ENCODE peak calls at places on chromosome 5, in eight cellular contexts. I, C, P, S, B, E, U and N are unnamed samples.
A peak's percentile ranks its signal among the peaks of the same experiment; 100 is the strongest.

GRCh38 chr5:142235050-142235797 is 89.6 kb downstream of the SPRY4 start:
- DNase-seq in E (no peak), S (peak; percentile 12), B (peak; percentile 52), P (peak; percentile 93), C (peak; percentile 80), U (peak; percentile 93), I (no peak), N (no peak)

GRCh38 chr5:74161171-74161570 is 479.4 kb downstream of the ENC1 start:
- DNase-seq in U (no peak), E (peak; percentile 4), B (peak; percentile 61), C (no peak), I (no peak), P (no peak), S (no peak), N (no peak)

GRCh38 chr5:24804221-24804681 is 159.5 kb upstream of the CDH10 start:
- DNase-seq in E (no peak), U (no peak), C (no peak), I (no peak), S (peak; percentile 68), B (peak; percentile 93), P (no peak), N (peak; percentile 11)

GRCh38 chr5:172793577-172794488 is 22.8 kb upstream of the DUSP1 start:
- DNase-seq in I (no peak), P (no peak), U (no peak), C (peak; percentile 36), B (peak; percentile 64), S (peak; percentile 71), E (peak; percentile 79), N (peak; percentile 54)

GRCh38 chr5:168334161-168335094 is 43.0 kb downstream of the WWC1 start:
- DNase-seq in C (peak; percentile 95), S (no peak), B (peak; percentile 84), U (peak; percentile 98), I (no peak), E (peak; percentile 89), P (peak; percentile 88), N (peak; percentile 24)

GRCh38 chr5:105868038-105868775 is 1802.5 kb downstream of the EFNA5 start:
- DNase-seq in B (no peak), E (no peak), U (no peak), S (no peak), P (no peak), C (peak; percentile 44), I (no peak), N (peak; percentile 46)

GRCh38 chr5:114055318-114055788 is 306.5 kb upstream of the KCNN2 start:
- DNase-seq in S (no peak), I (no peak), B (peak; percentile 56), C (peak; percentile 87), U (peak; percentile 87), P (peak; percentile 90), E (peak; percentile 64), N (peak; percentile 90)

GRCh38 chr5:94700592-94700991 is 82.1 kb downstream of the SLF1 start:
- DNase-seq in B (no peak), E (no peak), U (no peak), C (no peak), S (no peak), I (no peak), P (no peak), N (no peak)

GRCh38 chr5:102596113-102596512 is 97.3 kb upstream of the SLCO6A1 start:
- DNase-seq in P (no peak), S (no peak), U (no peak), E (no peak), B (peak; percentile 9), C (no peak), I (no peak), N (no peak)

GRCh38 chr5:106127985-106128384 is 1542.8 kb downstream of the EFNA5 start:
- DNase-seq in P (no peak), U (no peak), S (no peak), E (no peak), C (no peak), I (no peak), B (no peak), N (no peak)

GRCh38 chr5:79111387-79111959 is at the start of gene BHMT:
- DNase-seq in S (no peak), U (no peak), C (peak; percentile 75), P (peak; percentile 55), E (no peak), I (no peak), B (no peak), N (no peak)

GRCh38 chr5:120405291-120405864 is 58.7 kb upstream of the PRR16 start:
- DNase-seq in I (no peak), U (no peak), E (peak; percentile 86), C (no peak), P (no peak), S (peak; percentile 31), B (peak; percentile 85), N (peak; percentile 80)

GRCh38 chr5:102547161-102547560 is 48.4 kb upstream of the SLCO6A1 start:
- DNase-seq in P (no peak), U (no peak), I (no peak), E (no peak), C (no peak), S (no peak), B (no peak), N (peak; percentile 38)

GRCh38 chr5:157571357-157571827 is 4.2 kb downstream of the ADAM19 start:
- DNase-seq in P (no peak), C (peak; percentile 85), B (peak; percentile 94), I (no peak), U (peak; percentile 99), S (no peak), E (peak; percentile 77), N (peak; percentile 59)

GRCh38 chr5:60896991-60897390 is 47.9 kb downstream of the ERCC8 start:
- DNase-seq in S (no peak), P (no peak), C (no peak), U (no peak), I (no peak), B (no peak), E (no peak), N (no peak)

GRCh38 chr5:179553875-179554274 is 3.5 kb downstream of the RUFY1 start:
- DNase-seq in S (peak; percentile 63), E (peak; percentile 84), C (peak; percentile 67), P (no peak), B (peak; percentile 77), U (peak; percentile 76), I (no peak), N (peak; percentile 71)

GRCh38 chr5:159331099-159331973 is 1.0 kb upstream of the IL12B start:
- DNase-seq in U (peak; percentile 64), B (peak; percentile 43), E (peak; percentile 19), I (no peak), S (peak; percentile 58), C (peak; percentile 92), P (peak; percentile 69), N (peak; percentile 72)

GRCh38 chr5:126192226-126192625 is 231.0 kb upstream of the GRAMD2B start:
- DNase-seq in U (no peak), E (no peak), C (no peak), P (no peak), I (no peak), S (no peak), B (peak; percentile 77), N (no peak)

GRCh38 chr5:168770036-168770498 is 190.9 kb upstream of the PANK3 start:
- DNase-seq in C (no peak), P (peak; percentile 10), E (no peak), B (no peak), U (peak; percentile 51), I (no peak), S (no peak), N (no peak)

GRCh38 chr5:36607114-36607561 is 732 bp downstream of the SLC1A3 start:
- DNase-seq in P (peak; percentile 72), C (peak; percentile 77), S (peak; percentile 59), U (peak; percentile 81), B (peak; percentile 58), I (no peak), E (peak; percentile 30), N (peak; percentile 62)

GRCh38 chr5:14665110-14665822 is 748 bp downstream of the OTULIN start:
- DNase-seq in I (no peak), E (no peak), B (peak; percentile 23), C (peak; percentile 77), U (peak; percentile 62), P (peak; percentile 50), S (peak; percentile 59), N (peak; percentile 64)

GRCh38 chr5:97073420-97073819 is 69.0 kb downstream of the LIX1 start:
- DNase-seq in B (no peak), P (no peak), U (no peak), S (no peak), C (no peak), I (no peak), E (no peak), N (no peak)
- H3K9ac ChIP-seq in B (no peak overlapping the region), P (no peak overlapping the region), U (no peak overlapping the region), S (no peak overlapping the region), C (no peak overlapping the region), I (no peak overlapping the region), E (no peak overlapping the region), N (no peak overlapping the region)

GRCh38 chr5:8340739-8341344 is 471.9 kb downstream of the MTRR start:
- DNase-seq in C (no peak), P (peak; percentile 13), S (peak; percentile 75), U (peak; percentile 14), B (peak; percentile 7), I (no peak), E (peak; percentile 23), N (peak; percentile 62)

GRCh38 chr5:8340261-8340660 is 471.3 kb downstream of the MTRR start:
- DNase-seq in E (no peak), B (no peak), S (peak; percentile 37), P (no peak), I (no peak), C (no peak), U (peak; percentile 20), N (no peak)

DNA sequence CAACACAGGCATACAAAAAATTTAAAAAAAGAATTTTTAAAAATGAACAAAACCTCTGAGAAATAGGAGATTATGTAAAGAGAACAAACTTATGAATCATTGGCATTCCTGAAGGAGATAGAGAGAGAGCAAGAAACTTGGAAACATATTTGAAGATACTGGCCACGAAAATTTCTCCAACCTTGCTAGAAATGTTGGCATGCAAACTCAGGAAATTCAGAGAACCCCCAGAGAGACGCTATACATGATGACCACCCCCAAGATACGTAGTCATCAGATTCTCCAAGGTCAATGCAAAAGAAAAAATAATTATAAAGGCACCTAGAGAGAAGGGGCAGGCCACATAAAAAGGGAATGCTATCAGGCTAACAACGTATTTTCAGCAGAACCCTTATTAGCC is 472.5 kb downstream of the MTRR start:
- DNase-seq in B (peak; percentile 17), C (no peak), E (no peak), I (no peak), S (no peak), U (no peak), P (no peak), N (peak; percentile 3)
- H3K9ac ChIP-seq in B (no peak overlapping the region), C (no peak overlapping the region), E (no peak overlapping the region), I (no peak overlapping the region), S (no peak overlapping the region), U (no peak overlapping the region), P (no peak overlapping the region), N (no peak overlapping the region)

GRCh38 chr5:58188287-58188651 is 271.6 kb downstream of the PLK2 start:
- DNase-seq in S (peak; percentile 84), B (peak; percentile 90), U (peak; percentile 94), C (no peak), I (peak; percentile 59), P (peak; percentile 27), E (peak; percentile 70), N (peak; percentile 78)
- H3K9ac ChIP-seq in S (peak overlapping the region; percentile 22), B (no peak overlapping the region), U (no peak overlapping the region), C (no peak overlapping the region), I (peak overlapping the region; percentile 2), P (no peak overlapping the region), E (no peak overlapping the region), N (peak overlapping the region; percentile 13)

DNA sequence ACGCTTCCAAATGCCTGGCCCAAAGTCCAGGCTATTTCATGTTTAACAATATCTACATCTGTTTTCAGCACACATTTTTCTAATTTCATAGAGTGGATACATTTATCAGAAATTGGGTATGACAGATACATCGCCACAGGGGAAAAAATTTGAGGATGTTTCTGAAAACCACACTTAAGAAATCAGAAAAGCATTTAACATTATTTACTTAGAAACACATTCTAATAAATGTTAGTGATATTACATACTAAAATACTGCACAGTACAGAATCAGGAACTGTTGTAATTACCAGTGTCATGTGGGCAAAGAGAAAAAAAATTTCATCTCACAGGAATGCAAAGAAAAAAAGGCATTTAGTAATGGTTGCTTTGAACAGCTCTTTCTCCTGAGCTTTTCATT is 310.5 kb upstream of the KIF2A start:
- DNase-seq in B (no peak), P (no peak), I (no peak), S (no peak), U (no peak), C (no peak), E (no peak), N (peak; percentile 76)
- H3K9ac ChIP-seq in B (no peak overlapping the region), P (no peak overlapping the region), I (no peak overlapping the region), S (no peak overlapping the region), U (no peak overlapping the region), C (no peak overlapping the region), E (no peak overlapping the region), N (peak overlapping the region; percentile 27)